ENCODE peak calls at places on chromosome 1, in eight cellular contexts. One of them, this sample, is unnamed.

GRCh38 chr1:58649555-58649954 is 50.3 kb downstream of the MYSM1 start:
- DNase-seq in lower lobe of right lung: no peak
- DNase-seq in uterus: no peak
- DNase-seq in thyroid gland: peak
- DNase-seq in A549: no peak
- DNase-seq in Peyer's patch: peak
- DNase-seq in pancreas: peak
- DNase-seq in fibroblast of pulmonary artery: peak
- DNase-seq in this sample: peak

GRCh38 chr1:117656202-117656641 is 50.4 kb downstream of the TENT5C start:
- DNase-seq in lower lobe of right lung: no peak
- DNase-seq in uterus: no peak
- DNase-seq in thyroid gland: peak
- DNase-seq in A549: no peak
- DNase-seq in Peyer's patch: peak
- DNase-seq in pancreas: no peak
- DNase-seq in fibroblast of pulmonary artery: no peak
- DNase-seq in this sample: peak

GRCh38 chr1:6634278-6635052 is 9.8 kb downstream of the THAP3 start:
- DNase-seq in lower lobe of right lung: peak
- DNase-seq in uterus: peak
- DNase-seq in thyroid gland: peak
- DNase-seq in A549: peak
- DNase-seq in Peyer's patch: peak
- DNase-seq in pancreas: peak
- DNase-seq in fibroblast of pulmonary artery: peak
- DNase-seq in this sample: no peak

GRCh38 chr1:119859647-119860046 is 36.7 kb downstream of the ADAM30 start:
- DNase-seq in lower lobe of right lung: no peak
- DNase-seq in uterus: no peak
- DNase-seq in thyroid gland: no peak
- DNase-seq in A549: no peak
- DNase-seq in Peyer's patch: no peak
- DNase-seq in pancreas: no peak
- DNase-seq in fibroblast of pulmonary artery: peak
- DNase-seq in this sample: no peak

GRCh38 chr1:225565845-225566244 is 87.1 kb downstream of the ENAH start:
- DNase-seq in lower lobe of right lung: no peak
- DNase-seq in uterus: no peak
- DNase-seq in thyroid gland: no peak
- DNase-seq in A549: no peak
- DNase-seq in Peyer's patch: no peak
- DNase-seq in pancreas: no peak
- DNase-seq in fibroblast of pulmonary artery: peak
- DNase-seq in this sample: no peak

GRCh38 chr1:158930504-158930903 is 848 bp upstream of the PYHIN1 start:
- DNase-seq in lower lobe of right lung: no peak
- DNase-seq in uterus: no peak
- DNase-seq in thyroid gland: no peak
- DNase-seq in A549: no peak
- DNase-seq in Peyer's patch: peak
- DNase-seq in pancreas: no peak
- DNase-seq in fibroblast of pulmonary artery: no peak
- DNase-seq in this sample: peak

GRCh38 chr1:112369389-112370285 is 26.4 kb upstream of the CTTNBP2NL start:
- DNase-seq in lower lobe of right lung: peak
- DNase-seq in uterus: peak
- DNase-seq in thyroid gland: peak
- DNase-seq in A549: peak
- DNase-seq in Peyer's patch: peak
- DNase-seq in pancreas: peak
- DNase-seq in fibroblast of pulmonary artery: peak
- DNase-seq in this sample: peak

GRCh38 chr1:1901641-1902294 is 10.9 kb upstream of the GNB1 start:
- DNase-seq in lower lobe of right lung: no peak
- DNase-seq in uterus: no peak
- DNase-seq in thyroid gland: no peak
- DNase-seq in A549: no peak
- DNase-seq in Peyer's patch: no peak
- DNase-seq in pancreas: no peak
- DNase-seq in fibroblast of pulmonary artery: no peak
- DNase-seq in this sample: no peak

GRCh38 chr1:14896381-14897079 is 257.0 kb upstream of the TMEM51 start:
- DNase-seq in lower lobe of right lung: no peak
- DNase-seq in uterus: no peak
- DNase-seq in thyroid gland: no peak
- DNase-seq in A549: no peak
- DNase-seq in Peyer's patch: no peak
- DNase-seq in pancreas: no peak
- DNase-seq in fibroblast of pulmonary artery: no peak
- DNase-seq in this sample: no peak

GRCh38 chr1:22791736-22792325 is 81.2 kb downstream of the EPHB2 start:
- DNase-seq in lower lobe of right lung: no peak
- DNase-seq in uterus: peak
- DNase-seq in thyroid gland: no peak
- DNase-seq in A549: no peak
- DNase-seq in Peyer's patch: no peak
- DNase-seq in pancreas: no peak
- DNase-seq in fibroblast of pulmonary artery: no peak
- DNase-seq in this sample: no peak

GRCh38 chr1:158728510-158729225 is 8.1 kb upstream of the OR6K3 start:
- DNase-seq in lower lobe of right lung: no peak
- DNase-seq in uterus: no peak
- DNase-seq in thyroid gland: no peak
- DNase-seq in A549: no peak
- DNase-seq in Peyer's patch: no peak
- DNase-seq in pancreas: no peak
- DNase-seq in fibroblast of pulmonary artery: no peak
- DNase-seq in this sample: no peak

GRCh38 chr1:35642472-35642955 is 1.2 kb upstream of the PSMB2 start:
- DNase-seq in lower lobe of right lung: no peak
- DNase-seq in uterus: no peak
- DNase-seq in thyroid gland: no peak
- DNase-seq in A549: no peak
- DNase-seq in Peyer's patch: no peak
- DNase-seq in pancreas: no peak
- DNase-seq in fibroblast of pulmonary artery: no peak
- DNase-seq in this sample: no peak

GRCh38 chr1:111836111-111836510 is 80.4 kb downstream of the DDX20 start:
- DNase-seq in lower lobe of right lung: no peak
- DNase-seq in uterus: no peak
- DNase-seq in thyroid gland: no peak
- DNase-seq in A549: no peak
- DNase-seq in Peyer's patch: no peak
- DNase-seq in pancreas: no peak
- DNase-seq in fibroblast of pulmonary artery: no peak
- DNase-seq in this sample: no peak

GRCh38 chr1:115182012-115182715 is 92.9 kb upstream of the TSPAN2 start:
- DNase-seq in lower lobe of right lung: no peak
- DNase-seq in uterus: no peak
- DNase-seq in thyroid gland: peak
- DNase-seq in A549: no peak
- DNase-seq in Peyer's patch: no peak
- DNase-seq in pancreas: no peak
- DNase-seq in fibroblast of pulmonary artery: no peak
- DNase-seq in this sample: no peak

GRCh38 chr1:39826583-39826982 is 37.9 kb upstream of the BMP8B start:
- DNase-seq in lower lobe of right lung: no peak
- DNase-seq in uterus: no peak
- DNase-seq in thyroid gland: no peak
- DNase-seq in A549: no peak
- DNase-seq in Peyer's patch: no peak
- DNase-seq in pancreas: no peak
- DNase-seq in fibroblast of pulmonary artery: no peak
- DNase-seq in this sample: no peak

GRCh38 chr1:208238710-208239517 is 5.3 kb downstream of the PLXNA2 start:
- DNase-seq in lower lobe of right lung: no peak
- DNase-seq in uterus: no peak
- DNase-seq in thyroid gland: no peak
- DNase-seq in A549: peak
- DNase-seq in Peyer's patch: no peak
- DNase-seq in pancreas: no peak
- DNase-seq in fibroblast of pulmonary artery: peak
- DNase-seq in this sample: no peak

GRCh38 chr1:90616395-90616794 is 100.7 kb downstream of the BARHL2 start:
- DNase-seq in lower lobe of right lung: no peak
- DNase-seq in uterus: no peak
- DNase-seq in thyroid gland: no peak
- DNase-seq in A549: no peak
- DNase-seq in Peyer's patch: no peak
- DNase-seq in pancreas: no peak
- DNase-seq in fibroblast of pulmonary artery: peak
- DNase-seq in this sample: no peak

DNA sequence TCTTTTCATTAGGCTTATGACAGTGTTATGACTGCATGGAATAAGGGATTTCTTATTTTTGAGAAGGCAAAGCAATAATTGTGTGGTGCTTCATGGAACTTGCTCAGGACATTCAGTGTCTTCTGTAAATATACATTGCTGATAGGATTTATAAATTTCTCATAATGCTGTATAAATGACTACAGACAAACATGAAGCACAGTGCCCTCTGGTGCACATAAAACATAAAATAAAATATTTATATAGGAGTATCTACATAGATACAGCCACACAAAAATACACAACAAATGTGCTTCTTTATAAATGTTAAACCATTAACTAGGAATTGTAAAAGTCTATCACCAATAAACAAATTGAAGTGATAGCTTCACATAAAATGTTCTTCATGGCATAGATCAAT is 24.1 kb downstream of the BRINP3 start:
- DNase-seq in lower lobe of right lung: no peak
- DNase-seq in uterus: no peak
- DNase-seq in thyroid gland: no peak
- DNase-seq in A549: no peak
- DNase-seq in Peyer's patch: no peak
- DNase-seq in pancreas: no peak
- DNase-seq in fibroblast of pulmonary artery: peak
- DNase-seq in this sample: no peak
- TF ChIP-seq CTCF in lower lobe of right lung: no peak
- TF ChIP-seq CTCF in uterus: no peak
- TF ChIP-seq CTCF in thyroid gland: no peak
- TF ChIP-seq CTCF in A549: peak
- TF ChIP-seq CTCF in Peyer's patch: no peak
- TF ChIP-seq CTCF in pancreas: no peak
- TF ChIP-seq CTCF in fibroblast of pulmonary artery: peak
- TF ChIP-seq CTCF in this sample: no peak

GRCh38 chr1:234408757-234409156 is 35.5 kb downstream of the COA6 start:
- DNase-seq in lower lobe of right lung: no peak
- DNase-seq in uterus: no peak
- DNase-seq in thyroid gland: no peak
- DNase-seq in A549: no peak
- DNase-seq in Peyer's patch: peak
- DNase-seq in pancreas: no peak
- DNase-seq in fibroblast of pulmonary artery: no peak
- DNase-seq in this sample: no peak

GRCh38 chr1:234406871-234407270 is 33.6 kb downstream of the COA6 start:
- DNase-seq in lower lobe of right lung: no peak
- DNase-seq in uterus: no peak
- DNase-seq in thyroid gland: no peak
- DNase-seq in A549: no peak
- DNase-seq in Peyer's patch: no peak
- DNase-seq in pancreas: no peak
- DNase-seq in fibroblast of pulmonary artery: no peak
- DNase-seq in this sample: no peak

GRCh38 chr1:234412830-234413229 is 39.6 kb downstream of the COA6 start:
- DNase-seq in lower lobe of right lung: no peak
- DNase-seq in uterus: no peak
- DNase-seq in thyroid gland: no peak
- DNase-seq in A549: no peak
- DNase-seq in Peyer's patch: no peak
- DNase-seq in pancreas: no peak
- DNase-seq in fibroblast of pulmonary artery: no peak
- DNase-seq in this sample: no peak

GRCh38 chr1:234405676-234406075 is 32.4 kb downstream of the COA6 start:
- DNase-seq in lower lobe of right lung: no peak
- DNase-seq in uterus: no peak
- DNase-seq in thyroid gland: no peak
- DNase-seq in A549: no peak
- DNase-seq in Peyer's patch: no peak
- DNase-seq in pancreas: no peak
- DNase-seq in fibroblast of pulmonary artery: no peak
- DNase-seq in this sample: no peak

GRCh38 chr1:234409328-234409727 is 36.1 kb downstream of the COA6 start:
- DNase-seq in lower lobe of right lung: no peak
- DNase-seq in uterus: no peak
- DNase-seq in thyroid gland: no peak
- DNase-seq in A549: no peak
- DNase-seq in Peyer's patch: no peak
- DNase-seq in pancreas: no peak
- DNase-seq in fibroblast of pulmonary artery: no peak
- DNase-seq in this sample: no peak
- TF ChIP-seq CTCF in lower lobe of right lung: no peak
- TF ChIP-seq CTCF in uterus: no peak
- TF ChIP-seq CTCF in thyroid gland: no peak
- TF ChIP-seq CTCF in A549: no peak
- TF ChIP-seq CTCF in Peyer's patch: no peak
- TF ChIP-seq CTCF in pancreas: no peak
- TF ChIP-seq CTCF in fibroblast of pulmonary artery: no peak
- TF ChIP-seq CTCF in this sample: no peak

GRCh38 chr1:64826991-64827390 is 82.1 kb downstream of the RAVER2 start:
- DNase-seq in lower lobe of right lung: no peak
- DNase-seq in uterus: no peak
- DNase-seq in thyroid gland: no peak
- DNase-seq in A549: no peak
- DNase-seq in Peyer's patch: no peak
- DNase-seq in pancreas: no peak
- DNase-seq in fibroblast of pulmonary artery: no peak
- DNase-seq in this sample: no peak

GRCh38 chr1:64829411-64830033 is 84.6 kb downstream of the RAVER2 start:
- DNase-seq in lower lobe of right lung: no peak
- DNase-seq in uterus: no peak
- DNase-seq in thyroid gland: no peak
- DNase-seq in A549: no peak
- DNase-seq in Peyer's patch: no peak
- DNase-seq in pancreas: no peak
- DNase-seq in fibroblast of pulmonary artery: no peak
- DNase-seq in this sample: no peak

GRCh38 chr1:64822621-64823020 is 77.7 kb downstream of the RAVER2 start:
- DNase-seq in lower lobe of right lung: no peak
- DNase-seq in uterus: no peak
- DNase-seq in thyroid gland: no peak
- DNase-seq in A549: no peak
- DNase-seq in Peyer's patch: no peak
- DNase-seq in pancreas: no peak
- DNase-seq in fibroblast of pulmonary artery: peak
- DNase-seq in this sample: no peak

GRCh38 chr1:64828829-64829228 is 84.0 kb downstream of the RAVER2 start:
- DNase-seq in lower lobe of right lung: no peak
- DNase-seq in uterus: no peak
- DNase-seq in thyroid gland: no peak
- DNase-seq in A549: no peak
- DNase-seq in Peyer's patch: no peak
- DNase-seq in pancreas: no peak
- DNase-seq in fibroblast of pulmonary artery: no peak
- DNase-seq in this sample: no peak

GRCh38 chr1:64823691-64824476 is 79.0 kb downstream of the RAVER2 start:
- DNase-seq in lower lobe of right lung: no peak
- DNase-seq in uterus: peak
- DNase-seq in thyroid gland: peak
- DNase-seq in A549: peak
- DNase-seq in Peyer's patch: peak
- DNase-seq in pancreas: no peak
- DNase-seq in fibroblast of pulmonary artery: peak
- DNase-seq in this sample: peak
- TF ChIP-seq CTCF in lower lobe of right lung: peak
- TF ChIP-seq CTCF in uterus: peak
- TF ChIP-seq CTCF in thyroid gland: peak
- TF ChIP-seq CTCF in A549: peak
- TF ChIP-seq CTCF in Peyer's patch: peak
- TF ChIP-seq CTCF in pancreas: peak
- TF ChIP-seq CTCF in fibroblast of pulmonary artery: peak
- TF ChIP-seq CTCF in this sample: peak

GRCh38 chr1:44500181-44501021 is 95.3 kb downstream of the RNF220 start:
- DNase-seq in lower lobe of right lung: no peak
- DNase-seq in uterus: no peak
- DNase-seq in thyroid gland: peak
- DNase-seq in A549: no peak
- DNase-seq in Peyer's patch: no peak
- DNase-seq in pancreas: no peak
- DNase-seq in fibroblast of pulmonary artery: peak
- DNase-seq in this sample: no peak
- TF ChIP-seq CTCF in lower lobe of right lung: peak
- TF ChIP-seq CTCF in uterus: peak
- TF ChIP-seq CTCF in thyroid gland: no peak
- TF ChIP-seq CTCF in A549: peak
- TF ChIP-seq CTCF in Peyer's patch: no peak
- TF ChIP-seq CTCF in pancreas: no peak
- TF ChIP-seq CTCF in fibroblast of pulmonary artery: peak
- TF ChIP-seq CTCF in this sample: no peak

This sample was measured in natural killer cell.